ENCODE peak calls at places on chromosomes 6 and 20, in four cellular contexts. L is endothelial cell of umbilical vein, E is Calu3, D is RKO. Z is an unnamed sample.

GRCh38 chr6:44058617-44059358 is 68.5 kb downstream of the MRPL14 start:
- DNase-seq in L (peak), E (peak), D (peak), Z (peak)

GRCh38 chr6:16804007-16804303 is 42.7 kb upstream of the ATXN1 start:
- DNase-seq in L (no peak), E (no peak), D (no peak), Z (no peak)

GRCh38 chr6:7742214-7742613 is 16.3 kb downstream of the BMP6 start:
- DNase-seq in L (no peak), E (no peak), D (no peak), Z (no peak)

GRCh38 chr6:111721677-111722219 is 116.1 kb upstream of the TRAF3IP2 start:
- DNase-seq in L (peak), E (peak), D (no peak), Z (no peak)

GRCh38 chr20:18719426-18719825 is 94.2 kb upstream of the SCP2D1 start:
- DNase-seq in L (no peak), E (no peak), D (no peak), Z (no peak)

GRCh38 chr6:119830494-119831295 is 481.1 kb upstream of the MAN1A1 start:
- DNase-seq in L (no peak), E (peak), D (no peak), Z (no peak)

GRCh38 chr20:57702521-57702920 is 7.3 kb downstream of the PMEPA1 start:
- DNase-seq in L (no peak), E (no peak), D (no peak), Z (no peak)

GRCh38 chr6:2973656-2974055 is 2.3 kb upstream of the SERPINB6 start:
- DNase-seq in L (no peak), E (no peak), D (no peak), Z (no peak)

GRCh38 chr6:72414648-72415047 is 207.2 kb upstream of the KCNQ5 start:
- DNase-seq in L (no peak), E (no peak), D (no peak), Z (no peak)

GRCh38 chr6:7165736-7166296 is 58.1 kb downstream of the RREB1 start:
- DNase-seq in L (no peak), E (no peak), D (no peak), Z (no peak)

GRCh38 chr20:59242714-59243626 is 57.4 kb upstream of the EDN3 start:
- DNase-seq in L (no peak), E (no peak), D (no peak), Z (no peak)

GRCh38 chr20:32281711-32282110 is 4.3 kb downstream of the KIF3B start:
- DNase-seq in L (no peak), E (no peak), D (no peak), Z (no peak)

GRCh38 chr6:120378582-120379220 is 955.6 kb downstream of the TBC1D32 start:
- DNase-seq in L (peak), E (no peak), D (peak), Z (peak)

GRCh38 chr6:11213305-11214106 is 19.0 kb downstream of the NEDD9 start:
- DNase-seq in L (peak), E (no peak), D (no peak), Z (no peak)

GRCh38 chr6:158002249-158002950 is 20.7 kb downstream of the SYNJ2 start:
- DNase-seq in L (no peak), E (peak), D (no peak), Z (no peak)

GRCh38 chr6:90787411-90787810 is 200.5 kb upstream of the MAP3K7 start:
- DNase-seq in L (no peak), E (no peak), D (no peak), Z (no peak)

GRCh38 chr20:59770270-59770669 is 163.2 kb downstream of the SYCP2 start:
- DNase-seq in L (no peak), E (peak), D (no peak), Z (peak)

GRCh38 chr6:157075549-157076426 is 247.5 kb downstream of the TMEM242 start:
- DNase-seq in L (no peak), E (no peak), D (peak), Z (no peak)

GRCh38 chr6:70281923-70282902 is 20.7 kb downstream of the COL9A1 start:
- DNase-seq in L (no peak), E (no peak), D (no peak), Z (no peak)

GRCh38 chr6:131652472-131652871 is 15.4 kb downstream of the ENPP3 start:
- DNase-seq in L (peak), E (peak), D (peak), Z (no peak)

GRCh38 chr6:45001663-45002062 is 326.5 kb upstream of the RUNX2 start:
- DNase-seq in L (no peak), E (no peak), D (no peak), Z (no peak)

GRCh38 chr6:119110601-119111548 is 32.4 kb upstream of the FAM184A start:
- DNase-seq in L (peak), E (peak), D (peak), Z (peak)

GRCh38 chr6:7827142-7827541 is 83.4 kb downstream of the TXNDC5 start:
- DNase-seq in L (peak), E (no peak), D (no peak), Z (no peak)

GRCh38 chr20:57388953-57389694 is 2.1 kb upstream of the RBM38 start:
- DNase-seq in L (peak), E (peak), D (no peak), Z (peak)

GRCh38 chr6:37787216-37787615 is 32.3 kb upstream of the ZFAND3 start:
- DNase-seq in L (no peak), E (no peak), D (no peak), Z (no peak)

GRCh38 chr20:61253640-61254511 is 1.8 kb downstream of the CDH4 start:
- DNase-seq in L (no peak), E (no peak), D (no peak), Z (no peak)

GRCh38 chr6:14316911-14317535 is 199.5 kb downstream of the CD83 start:
- DNase-seq in L (no peak), E (no peak), D (no peak), Z (no peak)